ENCODE peak calls at places on chromosomes 2 and 18, in four cellular contexts. P is GM20000, J is vagina, M is mesendoderm. L is an unnamed sample.

GRCh38 chr2:11556101-11556806 is 22.4 kb downstream of the GREB1 start:
- DNase-seq in J (no peak), P (no peak), M (no peak), L (no peak)

GRCh38 chr2:134718095-134718955 is 475 bp downstream of the TMEM163 start:
- DNase-seq in P (peak), J (no peak), M (peak), L (no peak)

GRCh38 chr2:12304494-12305228 is 412.1 kb upstream of the TRIB2 start:
- DNase-seq in P (no peak), J (no peak), M (no peak), L (no peak)

GRCh38 chr2:47089083-47089464 is 66.0 kb downstream of the STPG4 start:
- DNase-seq in P (no peak), J (no peak), M (peak), L (no peak)

GRCh38 chr2:40783704-40784103 is 331.8 kb upstream of the SLC8A1 start:
- DNase-seq in J (no peak), M (no peak), P (no peak), L (no peak)

GRCh38 chr2:230999477-230999876 is 3.6 kb downstream of the SPATA3 start:
- DNase-seq in M (no peak), J (no peak), P (no peak), L (no peak)

GRCh38 chr2:24993797-24994196 is 22.0 kb upstream of the DNAJC27 start:
- DNase-seq in J (no peak), P (no peak), M (no peak), L (no peak)

GRCh38 chr2:126317797-126318431 is 338.0 kb upstream of the GYPC start:
- DNase-seq in P (no peak), J (no peak), M (peak), L (no peak)

GRCh38 chr2:145123606-145124005 is 603.7 kb upstream of the ZEB2 start:
- DNase-seq in J (no peak), P (no peak), M (no peak), L (no peak)

GRCh38 chr18:24991661-24992060 is 360.3 kb downstream of the ZNF521 start:
- DNase-seq in M (no peak), P (no peak), J (no peak), L (no peak)